ENCODE peak calls at places on chromosomes 5 and 9, in four cellular contexts. I, S, D and L are unnamed samples.

GRCh38 chr5:59542841-59543825 is 350.4 kb downstream of the PDE4D start:
- DNase-seq in S (peak), I (no peak), D (no peak), L (no peak)

GRCh38 chr9:25724424-25724823 is 46.2 kb upstream of the TUSC1 start:
- DNase-seq in S (no peak), D (no peak), I (no peak), L (no peak)

GRCh38 chr5:145463634-145464033 is 371.5 kb downstream of the PRELID2 start:
- DNase-seq in D (no peak), S (no peak), I (no peak), L (no peak)

GRCh38 chr5:16508730-16509531 is 43.3 kb upstream of the ZNF622 start:
- DNase-seq in D (peak), I (peak), S (peak), L (no peak)

GRCh38 chr5:34854459-34855174 is 15.7 kb downstream of the TTC23L start:
- DNase-seq in S (no peak), I (no peak), D (no peak), L (no peak)

GRCh38 chr5:38719916-38720315 is 125.9 kb upstream of the OSMR start:
- DNase-seq in I (no peak), D (no peak), S (no peak), L (no peak)

GRCh38 chr5:147388171-147388977 is 121.5 kb downstream of the DPYSL3 start:
- DNase-seq in D (peak), S (no peak), I (no peak), L (no peak)

GRCh38 chr9:94780516-94780950 is 54.0 kb downstream of the AOPEP start:
- DNase-seq in I (no peak), S (peak), D (no peak), L (no peak)

GRCh38 chr9:134575103-134575816 is 66.3 kb upstream of the COL5A1 start:
- DNase-seq in D (no peak), I (no peak), S (peak), L (no peak)

GRCh38 chr5:1437452-1437851 is 7.8 kb downstream of the SLC6A3 start:
- DNase-seq in D (peak), S (no peak), I (no peak), L (peak)

GRCh38 chr5:65880673-65881072 is 45.7 kb upstream of the ERBIN start:
- DNase-seq in I (no peak), D (no peak), S (no peak), L (no peak)

GRCh38 chr5:33229216-33229615 is 211.5 kb upstream of the TARS1 start:
- DNase-seq in I (no peak), D (no peak), S (no peak), L (no peak)

GRCh38 chr9:110031511-110032173 is 176.3 kb downstream of the C9orf152 start:
- DNase-seq in I (no peak), S (no peak), D (no peak), L (no peak)

GRCh38 chr5:66713998-66714397 is 117.8 kb downstream of the MAST4 start:
- DNase-seq in I (no peak), D (no peak), S (no peak), L (no peak)

GRCh38 chr5:170836226-170836625 is 25.6 kb upstream of the RANBP17 start:
- DNase-seq in I (no peak), S (no peak), D (no peak), L (no peak)

GRCh38 chr5:65961644-65962043 is 35.3 kb downstream of the ERBIN start:
- DNase-seq in I (no peak), D (no peak), S (no peak), L (no peak)

GRCh38 chr5:175059687-175060194 is 335.4 kb downstream of the MSX2 start:
- DNase-seq in D (peak), S (peak), I (no peak), L (no peak)

GRCh38 chr5:151058891-151059611 is 21.8 kb downstream of the TNIP1 start:
- DNase-seq in I (no peak), D (no peak), S (no peak), L (no peak)

GRCh38 chr9:134687556-134687955 is 46.0 kb downstream of the COL5A1 start:
- DNase-seq in S (no peak), I (no peak), D (no peak), L (no peak)

GRCh38 chr9:99713838-99714306 is 107.8 kb upstream of the NR4A3 start:
- DNase-seq in I (no peak), D (no peak), S (no peak), L (no peak)

GRCh38 chr5:135174315-135175096 is 140.5 kb upstream of the PITX1 start:
- DNase-seq in S (no peak), I (no peak), D (peak), L (peak)

GRCh38 chr9:77215874-77216273 is 38.5 kb downstream of the VPS13A start:
- DNase-seq in D (peak), I (no peak), S (no peak), L (no peak)

GRCh38 chr5:37071901-37072581 is 177.1 kb downstream of the CPLANE1 start:
- DNase-seq in S (no peak), D (no peak), I (no peak), L (no peak)

GRCh38 chr9:125608488-125609224 is 98.4 kb downstream of the MAPKAP1 start:
- DNase-seq in S (no peak), D (peak), I (peak), L (no peak)

GRCh38 chr5:128774605-128775004 is 190.7 kb upstream of the SLC27A6 start:
- DNase-seq in D (no peak), I (no peak), S (no peak), L (no peak)

GRCh38 chr9:89247431-89248370 is 63.3 kb upstream of the CKS2 start:
- DNase-seq in S (no peak), I (no peak), D (peak), L (no peak)

GRCh38 chr5:132209131-132209530 is 18.5 kb downstream of the P4HA2 start:
- DNase-seq in I (no peak), S (no peak), D (no peak), L (no peak)

GRCh38 chr5:100846722-100847121 is 56.4 kb downstream of the ST8SIA4 start:
- DNase-seq in I (no peak), S (no peak), D (no peak), L (no peak)

GRCh38 chr9:121750259-121750714 is 98.9 kb downstream of the DAB2IP start:
- DNase-seq in D (no peak), S (no peak), I (no peak), L (no peak)
- H3K27ac ChIP-seq in D (no peak), S (peak), I (no peak), L (no peak)

DNA sequence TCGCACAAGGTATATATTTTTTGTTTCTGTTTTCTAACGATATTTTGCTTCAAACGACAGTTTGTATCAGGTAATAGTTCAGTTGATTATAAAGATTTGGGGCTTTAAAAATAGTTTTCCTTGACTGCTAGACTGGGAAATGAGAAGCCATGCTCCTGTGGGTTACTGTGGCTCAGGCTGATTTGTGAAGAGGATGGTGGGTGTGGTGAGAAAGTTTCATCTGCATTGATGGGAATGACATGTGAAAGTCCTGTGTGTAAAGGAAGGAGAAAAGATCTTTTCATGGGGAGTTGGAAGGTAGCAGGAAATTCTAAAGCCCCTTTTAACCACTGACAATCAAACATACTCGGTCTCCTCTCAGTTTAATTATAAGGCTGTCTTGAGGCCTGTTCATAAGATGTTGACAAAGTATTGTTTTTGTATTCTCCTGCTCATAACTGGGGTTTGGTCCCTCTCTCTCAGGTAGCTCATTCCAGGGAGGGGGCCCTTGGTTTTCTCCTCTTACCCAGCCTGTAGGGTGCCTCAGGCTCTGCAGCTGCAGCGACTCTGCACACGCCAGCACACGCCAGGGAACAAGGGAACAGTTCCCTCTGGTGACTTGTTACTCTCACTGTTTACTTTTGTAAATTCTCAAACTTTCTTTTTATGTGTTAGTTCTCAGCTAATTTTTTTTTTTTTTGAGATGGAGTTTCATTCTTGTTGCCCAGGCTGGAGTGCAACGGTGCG is 91.5 kb downstream of the CARTPT start:
- DNase-seq in D (no peak), S (no peak), I (no peak), L (no peak)
- TF ChIP-seq CTCF in D (no peak), S (no peak), I (no peak), L (no peak)

DNA sequence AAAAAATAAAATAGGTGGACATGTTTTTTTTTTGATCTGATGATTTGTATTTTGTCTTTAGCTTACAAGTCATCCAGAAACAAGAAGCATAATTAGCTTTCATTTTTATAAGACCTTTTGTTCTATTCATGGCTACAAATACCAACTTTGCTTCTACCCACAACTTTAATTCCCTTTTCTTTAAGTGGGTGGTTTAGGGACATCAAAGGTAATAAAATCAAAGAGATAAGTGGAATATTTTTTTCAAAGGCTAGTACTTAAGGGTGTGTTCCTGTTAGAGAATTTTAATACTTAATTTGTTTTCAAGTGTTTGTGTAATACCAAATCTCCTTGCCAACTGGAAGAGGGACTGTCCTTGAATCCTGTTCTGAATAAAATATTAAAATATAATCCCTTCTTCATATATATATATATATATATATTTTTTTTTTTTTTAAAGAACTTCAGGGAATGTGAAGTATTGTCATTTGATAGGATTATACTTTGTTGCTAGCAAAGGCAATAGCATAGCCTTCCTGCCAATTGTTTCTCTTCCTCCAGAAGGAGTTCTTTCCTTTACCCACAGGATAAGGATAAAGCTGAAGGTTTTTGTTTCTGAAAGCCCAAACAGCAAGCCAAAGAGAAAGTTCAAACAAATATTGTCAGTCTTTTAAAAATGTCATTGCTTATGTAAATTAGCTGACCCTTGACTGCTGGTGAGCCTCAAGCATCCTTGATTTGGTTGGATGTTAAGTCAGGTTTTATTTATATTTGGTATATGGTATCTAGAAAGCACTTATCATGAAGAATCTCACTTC is 108.9 kb downstream of the PAM start:
- DNase-seq in S (no peak), D (peak), I (no peak), L (no peak)
- H3K27ac ChIP-seq in S (no peak), D (peak), I (no peak), L (no peak)

GRCh38 chr5:152701305-152701704 is 296.2 kb upstream of the NMUR2 start:
- DNase-seq in D (no peak), I (no peak), S (no peak), L (no peak)
- TF ChIP-seq CTCF in D (no peak), I (no peak), S (no peak), L (no peak)

GRCh38 chr5:143004361-143004802 is 234.2 kb downstream of the ARHGAP26 start:
- DNase-seq in I (no peak), D (no peak), S (no peak), L (no peak)

GRCh38 chr5:143001764-143002351 is 231.7 kb downstream of the ARHGAP26 start:
- DNase-seq in I (no peak), S (no peak), D (peak), L (no peak)

GRCh38 chr5:143002459-143003327 is 232.5 kb downstream of the ARHGAP26 start:
- DNase-seq in D (peak), S (no peak), I (no peak), L (no peak)

GRCh38 chr5:143006511-143006910 is 236.3 kb downstream of the ARHGAP26 start:
- DNase-seq in I (no peak), S (no peak), D (no peak), L (no peak)

GRCh38 chr5:143003328-143003636 is 233.1 kb downstream of the ARHGAP26 start:
- DNase-seq in I (no peak), D (no peak), S (no peak), L (no peak)
- H3K27ac ChIP-seq in I (no peak), D (no peak), S (peak), L (no peak)

GRCh38 chr9:86946712-86947145 is 577 bp downstream of the GAS1 start:
- DNase-seq in I (peak), S (peak), D (no peak), L (peak)

GRCh38 chr9:86943871-86944240 is 3.5 kb downstream of the GAS1 start:
- DNase-seq in D (peak), I (no peak), S (no peak), L (no peak)

GRCh38 chr9:86944974-86945867 is 2.1 kb downstream of the GAS1 start:
- DNase-seq in D (peak), I (peak), S (peak), L (no peak)

GRCh38 chr9:86947146-86948081 is at the start of gene GAS1:
- DNase-seq in S (peak), I (peak), D (peak), L (peak)

GRCh38 chr9:86945868-86946711 is 1.2 kb downstream of the GAS1 start:
- DNase-seq in S (peak), I (peak), D (peak), L (peak)
- TF ChIP-seq CTCF in S (no peak), I (peak), D (no peak), L (no peak)